ENCODE peak calls at places on chromosome 22, in six cellular contexts. One of them, this sample, is unnamed.

GRCh38 chr22:39080052-39080762 is 3.1 kb downstream of the APOBEC3G start:
- DNase-seq in activated effector memory CD4-positive, alpha-beta T cell treated with anti-CD3 and anti-CD28 coated beads, Interleukin-2, amount 50 U/mL, for 16 hours: no peak
- DNase-seq in HTR-8/SVneo: no peak
- DNase-seq in stimulated activated CD8-positive, alpha-beta memory T cell treated with anti-CD3 and anti-CD28 coated beads, Interleukin-4, amount 100 ng/mL, for 48 hours: no peak
- DNase-seq in cardiac muscle cell: no peak
- DNase-seq in HAP-1: no peak
- DNase-seq in this sample: peak; percentile 45

GRCh38 chr22:49799431-49800075 is 28.1 kb downstream of the BRD1 start:
- DNase-seq in activated effector memory CD4-positive, alpha-beta T cell treated with anti-CD3 and anti-CD28 coated beads, Interleukin-2, amount 50 U/mL, for 16 hours: no peak
- DNase-seq in HTR-8/SVneo: no peak
- DNase-seq in stimulated activated CD8-positive, alpha-beta memory T cell treated with anti-CD3 and anti-CD28 coated beads, Interleukin-4, amount 100 ng/mL, for 48 hours: no peak
- DNase-seq in cardiac muscle cell: no peak
- DNase-seq in HAP-1: no peak
- DNase-seq in this sample: no peak

GRCh38 chr22:36823177-36823839 is 6.5 kb upstream of the PVALB start:
- DNase-seq in activated effector memory CD4-positive, alpha-beta T cell treated with anti-CD3 and anti-CD28 coated beads, Interleukin-2, amount 50 U/mL, for 16 hours: no peak
- DNase-seq in HTR-8/SVneo: no peak
- DNase-seq in stimulated activated CD8-positive, alpha-beta memory T cell treated with anti-CD3 and anti-CD28 coated beads, Interleukin-4, amount 100 ng/mL, for 48 hours: no peak
- DNase-seq in cardiac muscle cell: peak; percentile 4
- DNase-seq in HAP-1: no peak
- DNase-seq in this sample: no peak

GRCh38 chr22:48717883-48718817 is 1109.5 kb downstream of the BRD1 start:
- DNase-seq in activated effector memory CD4-positive, alpha-beta T cell treated with anti-CD3 and anti-CD28 coated beads, Interleukin-2, amount 50 U/mL, for 16 hours: peak; percentile 41
- DNase-seq in HTR-8/SVneo: no peak
- DNase-seq in stimulated activated CD8-positive, alpha-beta memory T cell treated with anti-CD3 and anti-CD28 coated beads, Interleukin-4, amount 100 ng/mL, for 48 hours: peak; percentile 25
- DNase-seq in cardiac muscle cell: no peak
- DNase-seq in HAP-1: no peak
- DNase-seq in this sample: peak; percentile 52

GRCh38 chr22:48736593-48737460 is 1090.8 kb downstream of the BRD1 start:
- DNase-seq in activated effector memory CD4-positive, alpha-beta T cell treated with anti-CD3 and anti-CD28 coated beads, Interleukin-2, amount 50 U/mL, for 16 hours: no peak
- DNase-seq in HTR-8/SVneo: no peak
- DNase-seq in stimulated activated CD8-positive, alpha-beta memory T cell treated with anti-CD3 and anti-CD28 coated beads, Interleukin-4, amount 100 ng/mL, for 48 hours: no peak
- DNase-seq in cardiac muscle cell: no peak
- DNase-seq in HAP-1: no peak
- DNase-seq in this sample: peak; percentile 54

GRCh38 chr22:30250039-30250565 is 3.5 kb upstream of the LIF start:
- DNase-seq in activated effector memory CD4-positive, alpha-beta T cell treated with anti-CD3 and anti-CD28 coated beads, Interleukin-2, amount 50 U/mL, for 16 hours: no peak
- DNase-seq in HTR-8/SVneo: no peak
- DNase-seq in stimulated activated CD8-positive, alpha-beta memory T cell treated with anti-CD3 and anti-CD28 coated beads, Interleukin-4, amount 100 ng/mL, for 48 hours: no peak
- DNase-seq in cardiac muscle cell: no peak
- DNase-seq in HAP-1: no peak
- DNase-seq in this sample: no peak

GRCh38 chr22:31647066-31647465 is 14.9 kb downstream of the PISD start:
- DNase-seq in activated effector memory CD4-positive, alpha-beta T cell treated with anti-CD3 and anti-CD28 coated beads, Interleukin-2, amount 50 U/mL, for 16 hours: no peak
- DNase-seq in HTR-8/SVneo: no peak
- DNase-seq in stimulated activated CD8-positive, alpha-beta memory T cell treated with anti-CD3 and anti-CD28 coated beads, Interleukin-4, amount 100 ng/mL, for 48 hours: no peak
- DNase-seq in cardiac muscle cell: no peak
- DNase-seq in HAP-1: no peak
- DNase-seq in this sample: no peak

GRCh38 chr22:50258361-50259292 is 2.9 kb downstream of the MAPK12 start:
- DNase-seq in activated effector memory CD4-positive, alpha-beta T cell treated with anti-CD3 and anti-CD28 coated beads, Interleukin-2, amount 50 U/mL, for 16 hours: no peak
- DNase-seq in HTR-8/SVneo: no peak
- DNase-seq in stimulated activated CD8-positive, alpha-beta memory T cell treated with anti-CD3 and anti-CD28 coated beads, Interleukin-4, amount 100 ng/mL, for 48 hours: no peak
- DNase-seq in cardiac muscle cell: no peak
- DNase-seq in HAP-1: no peak
- DNase-seq in this sample: no peak

GRCh38 chr22:35987487-35987886 is 41.1 kb downstream of the RBFOX2 start:
- DNase-seq in activated effector memory CD4-positive, alpha-beta T cell treated with anti-CD3 and anti-CD28 coated beads, Interleukin-2, amount 50 U/mL, for 16 hours: no peak
- DNase-seq in HTR-8/SVneo: no peak
- DNase-seq in stimulated activated CD8-positive, alpha-beta memory T cell treated with anti-CD3 and anti-CD28 coated beads, Interleukin-4, amount 100 ng/mL, for 48 hours: no peak
- DNase-seq in cardiac muscle cell: peak; percentile 36
- DNase-seq in HAP-1: no peak
- DNase-seq in this sample: no peak

GRCh38 chr22:38032681-38033521 is 24.3 kb upstream of the PICK1 start:
- DNase-seq in activated effector memory CD4-positive, alpha-beta T cell treated with anti-CD3 and anti-CD28 coated beads, Interleukin-2, amount 50 U/mL, for 16 hours: no peak
- DNase-seq in HTR-8/SVneo: peak; percentile 64
- DNase-seq in stimulated activated CD8-positive, alpha-beta memory T cell treated with anti-CD3 and anti-CD28 coated beads, Interleukin-4, amount 100 ng/mL, for 48 hours: no peak
- DNase-seq in cardiac muscle cell: peak; percentile 79
- DNase-seq in HAP-1: no peak
- DNase-seq in this sample: no peak

GRCh38 chr22:49632199-49633009 is 195.3 kb downstream of the BRD1 start:
- DNase-seq in activated effector memory CD4-positive, alpha-beta T cell treated with anti-CD3 and anti-CD28 coated beads, Interleukin-2, amount 50 U/mL, for 16 hours: no peak
- DNase-seq in HTR-8/SVneo: peak; percentile 70
- DNase-seq in stimulated activated CD8-positive, alpha-beta memory T cell treated with anti-CD3 and anti-CD28 coated beads, Interleukin-4, amount 100 ng/mL, for 48 hours: peak; percentile 31
- DNase-seq in cardiac muscle cell: peak; percentile 67
- DNase-seq in HAP-1: no peak
- DNase-seq in this sample: peak; percentile 83

GRCh38 chr22:27074016-27074415 is 416.6 kb downstream of the MIAT start:
- DNase-seq in activated effector memory CD4-positive, alpha-beta T cell treated with anti-CD3 and anti-CD28 coated beads, Interleukin-2, amount 50 U/mL, for 16 hours: no peak
- DNase-seq in HTR-8/SVneo: no peak
- DNase-seq in stimulated activated CD8-positive, alpha-beta memory T cell treated with anti-CD3 and anti-CD28 coated beads, Interleukin-4, amount 100 ng/mL, for 48 hours: no peak
- DNase-seq in cardiac muscle cell: no peak
- DNase-seq in HAP-1: no peak
- DNase-seq in this sample: no peak

GRCh38 chr22:50630376-50630775 is 2.4 kb upstream of the ARSA start:
- DNase-seq in activated effector memory CD4-positive, alpha-beta T cell treated with anti-CD3 and anti-CD28 coated beads, Interleukin-2, amount 50 U/mL, for 16 hours: no peak
- DNase-seq in HTR-8/SVneo: no peak
- DNase-seq in stimulated activated CD8-positive, alpha-beta memory T cell treated with anti-CD3 and anti-CD28 coated beads, Interleukin-4, amount 100 ng/mL, for 48 hours: no peak
- DNase-seq in cardiac muscle cell: no peak
- DNase-seq in HAP-1: no peak
- DNase-seq in this sample: no peak

GRCh38 chr22:17672417-17672991 is 33.9 kb downstream of the BCL2L13 start:
- DNase-seq in activated effector memory CD4-positive, alpha-beta T cell treated with anti-CD3 and anti-CD28 coated beads, Interleukin-2, amount 50 U/mL, for 16 hours: no peak
- DNase-seq in HTR-8/SVneo: no peak
- DNase-seq in stimulated activated CD8-positive, alpha-beta memory T cell treated with anti-CD3 and anti-CD28 coated beads, Interleukin-4, amount 100 ng/mL, for 48 hours: peak; percentile 28
- DNase-seq in cardiac muscle cell: no peak
- DNase-seq in HAP-1: no peak
- DNase-seq in this sample: no peak

GRCh38 chr22:37848587-37849088 is 581 bp upstream of the EIF3L start:
- DNase-seq in activated effector memory CD4-positive, alpha-beta T cell treated with anti-CD3 and anti-CD28 coated beads, Interleukin-2, amount 50 U/mL, for 16 hours: peak; percentile 67
- DNase-seq in HTR-8/SVneo: no peak
- DNase-seq in stimulated activated CD8-positive, alpha-beta memory T cell treated with anti-CD3 and anti-CD28 coated beads, Interleukin-4, amount 100 ng/mL, for 48 hours: peak; percentile 44
- DNase-seq in cardiac muscle cell: peak; percentile 45
- DNase-seq in HAP-1: peak; percentile 25
- DNase-seq in this sample: peak; percentile 55

GRCh38 chr22:30336752-30337460 is 10.2 kb upstream of the TBC1D10A start:
- DNase-seq in activated effector memory CD4-positive, alpha-beta T cell treated with anti-CD3 and anti-CD28 coated beads, Interleukin-2, amount 50 U/mL, for 16 hours: no peak
- DNase-seq in HTR-8/SVneo: no peak
- DNase-seq in stimulated activated CD8-positive, alpha-beta memory T cell treated with anti-CD3 and anti-CD28 coated beads, Interleukin-4, amount 100 ng/mL, for 48 hours: no peak
- DNase-seq in cardiac muscle cell: no peak
- DNase-seq in HAP-1: no peak
- DNase-seq in this sample: no peak

GRCh38 chr22:36659762-36660509 is 43.6 kb downstream of the CACNG2 start:
- DNase-seq in activated effector memory CD4-positive, alpha-beta T cell treated with anti-CD3 and anti-CD28 coated beads, Interleukin-2, amount 50 U/mL, for 16 hours: peak; percentile 69
- DNase-seq in HTR-8/SVneo: peak; percentile 86
- DNase-seq in stimulated activated CD8-positive, alpha-beta memory T cell treated with anti-CD3 and anti-CD28 coated beads, Interleukin-4, amount 100 ng/mL, for 48 hours: peak; percentile 78
- DNase-seq in cardiac muscle cell: peak; percentile 92
- DNase-seq in HAP-1: peak; percentile 56
- DNase-seq in this sample: peak; percentile 97

GRCh38 chr22:38259370-38259769 is 13.4 kb downstream of the TMEM184B start:
- DNase-seq in activated effector memory CD4-positive, alpha-beta T cell treated with anti-CD3 and anti-CD28 coated beads, Interleukin-2, amount 50 U/mL, for 16 hours: no peak
- DNase-seq in HTR-8/SVneo: no peak
- DNase-seq in stimulated activated CD8-positive, alpha-beta memory T cell treated with anti-CD3 and anti-CD28 coated beads, Interleukin-4, amount 100 ng/mL, for 48 hours: no peak
- DNase-seq in cardiac muscle cell: no peak
- DNase-seq in HAP-1: no peak
- DNase-seq in this sample: no peak

GRCh38 chr22:24105018-24105360 is 76.3 kb upstream of the SUSD2 start:
- DNase-seq in activated effector memory CD4-positive, alpha-beta T cell treated with anti-CD3 and anti-CD28 coated beads, Interleukin-2, amount 50 U/mL, for 16 hours: no peak
- DNase-seq in HTR-8/SVneo: no peak
- DNase-seq in stimulated activated CD8-positive, alpha-beta memory T cell treated with anti-CD3 and anti-CD28 coated beads, Interleukin-4, amount 100 ng/mL, for 48 hours: no peak
- DNase-seq in cardiac muscle cell: peak; percentile 19
- DNase-seq in HAP-1: no peak
- DNase-seq in this sample: peak; percentile 18

GRCh38 chr22:28728621-28729313 is 12.9 kb downstream of the CHEK2 start:
- DNase-seq in activated effector memory CD4-positive, alpha-beta T cell treated with anti-CD3 and anti-CD28 coated beads, Interleukin-2, amount 50 U/mL, for 16 hours: no peak
- DNase-seq in HTR-8/SVneo: no peak
- DNase-seq in stimulated activated CD8-positive, alpha-beta memory T cell treated with anti-CD3 and anti-CD28 coated beads, Interleukin-4, amount 100 ng/mL, for 48 hours: no peak
- DNase-seq in cardiac muscle cell: no peak
- DNase-seq in HAP-1: no peak
- DNase-seq in this sample: no peak

GRCh38 chr22:23402275-23403151 is 177.6 kb downstream of the IGLL1 start:
- DNase-seq in activated effector memory CD4-positive, alpha-beta T cell treated with anti-CD3 and anti-CD28 coated beads, Interleukin-2, amount 50 U/mL, for 16 hours: peak; percentile 74
- DNase-seq in HTR-8/SVneo: no peak
- DNase-seq in stimulated activated CD8-positive, alpha-beta memory T cell treated with anti-CD3 and anti-CD28 coated beads, Interleukin-4, amount 100 ng/mL, for 48 hours: peak; percentile 70
- DNase-seq in cardiac muscle cell: peak; percentile 75
- DNase-seq in HAP-1: peak; percentile 91
- DNase-seq in this sample: peak; percentile 90

GRCh38 chr22:39457546-39458442 is 982 bp downstream of the MGAT3 start:
- DNase-seq in activated effector memory CD4-positive, alpha-beta T cell treated with anti-CD3 and anti-CD28 coated beads, Interleukin-2, amount 50 U/mL, for 16 hours: no peak
- DNase-seq in HTR-8/SVneo: no peak
- DNase-seq in stimulated activated CD8-positive, alpha-beta memory T cell treated with anti-CD3 and anti-CD28 coated beads, Interleukin-4, amount 100 ng/mL, for 48 hours: no peak
- DNase-seq in cardiac muscle cell: no peak
- DNase-seq in HAP-1: peak; percentile 33
- DNase-seq in this sample: no peak

GRCh38 chr22:46087816-46088277 is 62.5 kb upstream of the PPARA start:
- DNase-seq in activated effector memory CD4-positive, alpha-beta T cell treated with anti-CD3 and anti-CD28 coated beads, Interleukin-2, amount 50 U/mL, for 16 hours: no peak
- DNase-seq in HTR-8/SVneo: no peak
- DNase-seq in stimulated activated CD8-positive, alpha-beta memory T cell treated with anti-CD3 and anti-CD28 coated beads, Interleukin-4, amount 100 ng/mL, for 48 hours: no peak
- DNase-seq in cardiac muscle cell: peak; percentile 96
- DNase-seq in HAP-1: peak; percentile 68
- DNase-seq in this sample: peak; percentile 97

GRCh38 chr22:19823638-19824196 is 31.0 kb downstream of the GNB1L start:
- DNase-seq in activated effector memory CD4-positive, alpha-beta T cell treated with anti-CD3 and anti-CD28 coated beads, Interleukin-2, amount 50 U/mL, for 16 hours: no peak
- DNase-seq in HTR-8/SVneo: no peak
- DNase-seq in stimulated activated CD8-positive, alpha-beta memory T cell treated with anti-CD3 and anti-CD28 coated beads, Interleukin-4, amount 100 ng/mL, for 48 hours: no peak
- DNase-seq in cardiac muscle cell: no peak
- DNase-seq in HAP-1: no peak
- DNase-seq in this sample: no peak

GRCh38 chr22:39367040-39367439 is 17.2 kb downstream of the SYNGR1 start:
- DNase-seq in activated effector memory CD4-positive, alpha-beta T cell treated with anti-CD3 and anti-CD28 coated beads, Interleukin-2, amount 50 U/mL, for 16 hours: no peak
- DNase-seq in HTR-8/SVneo: no peak
- DNase-seq in stimulated activated CD8-positive, alpha-beta memory T cell treated with anti-CD3 and anti-CD28 coated beads, Interleukin-4, amount 100 ng/mL, for 48 hours: no peak
- DNase-seq in cardiac muscle cell: no peak
- DNase-seq in HAP-1: no peak
- DNase-seq in this sample: no peak

GRCh38 chr22:22009661-22010060 is 27.1 kb upstream of the TOP3B start:
- DNase-seq in activated effector memory CD4-positive, alpha-beta T cell treated with anti-CD3 and anti-CD28 coated beads, Interleukin-2, amount 50 U/mL, for 16 hours: no peak
- DNase-seq in HTR-8/SVneo: no peak
- DNase-seq in stimulated activated CD8-positive, alpha-beta memory T cell treated with anti-CD3 and anti-CD28 coated beads, Interleukin-4, amount 100 ng/mL, for 48 hours: no peak
- DNase-seq in cardiac muscle cell: no peak
- DNase-seq in HAP-1: no peak
- DNase-seq in this sample: no peak

GRCh38 chr22:40347300-40347699 is 1.0 kb downstream of the ADSL start:
- DNase-seq in activated effector memory CD4-positive, alpha-beta T cell treated with anti-CD3 and anti-CD28 coated beads, Interleukin-2, amount 50 U/mL, for 16 hours: no peak
- DNase-seq in HTR-8/SVneo: no peak
- DNase-seq in stimulated activated CD8-positive, alpha-beta memory T cell treated with anti-CD3 and anti-CD28 coated beads, Interleukin-4, amount 100 ng/mL, for 48 hours: no peak
- DNase-seq in cardiac muscle cell: no peak
- DNase-seq in HAP-1: no peak
- DNase-seq in this sample: no peak

GRCh38 chr22:19648419-19648929 is 65.8 kb upstream of the SEPTIN5 start:
- DNase-seq in activated effector memory CD4-positive, alpha-beta T cell treated with anti-CD3 and anti-CD28 coated beads, Interleukin-2, amount 50 U/mL, for 16 hours: no peak
- DNase-seq in HTR-8/SVneo: no peak
- DNase-seq in stimulated activated CD8-positive, alpha-beta memory T cell treated with anti-CD3 and anti-CD28 coated beads, Interleukin-4, amount 100 ng/mL, for 48 hours: no peak
- DNase-seq in cardiac muscle cell: no peak
- DNase-seq in HAP-1: no peak
- DNase-seq in this sample: no peak

GRCh38 chr22:28373841-28374240 is 305.8 kb downstream of the TTC28 start:
- DNase-seq in activated effector memory CD4-positive, alpha-beta T cell treated with anti-CD3 and anti-CD28 coated beads, Interleukin-2, amount 50 U/mL, for 16 hours: no peak
- DNase-seq in HTR-8/SVneo: no peak
- DNase-seq in stimulated activated CD8-positive, alpha-beta memory T cell treated with anti-CD3 and anti-CD28 coated beads, Interleukin-4, amount 100 ng/mL, for 48 hours: no peak
- DNase-seq in cardiac muscle cell: peak; percentile 13
- DNase-seq in HAP-1: no peak
- DNase-seq in this sample: no peak

GRCh38 chr22:42714768-42715430 is 5.8 kb downstream of the A4GALT start:
- DNase-seq in activated effector memory CD4-positive, alpha-beta T cell treated with anti-CD3 and anti-CD28 coated beads, Interleukin-2, amount 50 U/mL, for 16 hours: no peak
- DNase-seq in HTR-8/SVneo: no peak
- DNase-seq in stimulated activated CD8-positive, alpha-beta memory T cell treated with anti-CD3 and anti-CD28 coated beads, Interleukin-4, amount 100 ng/mL, for 48 hours: no peak
- DNase-seq in cardiac muscle cell: peak; percentile 46
- DNase-seq in HAP-1: no peak
- DNase-seq in this sample: no peak

GRCh38 chr22:47277511-47277910 is 515.1 kb downstream of the TBC1D22A start:
- DNase-seq in activated effector memory CD4-positive, alpha-beta T cell treated with anti-CD3 and anti-CD28 coated beads, Interleukin-2, amount 50 U/mL, for 16 hours: peak; percentile 17
- DNase-seq in HTR-8/SVneo: no peak
- DNase-seq in stimulated activated CD8-positive, alpha-beta memory T cell treated with anti-CD3 and anti-CD28 coated beads, Interleukin-4, amount 100 ng/mL, for 48 hours: no peak
- DNase-seq in cardiac muscle cell: no peak
- DNase-seq in HAP-1: no peak
- DNase-seq in this sample: no peak

GRCh38 chr22:19593991-19594569 is 69.9 kb upstream of the CLDN5 start:
- DNase-seq in activated effector memory CD4-positive, alpha-beta T cell treated with anti-CD3 and anti-CD28 coated beads, Interleukin-2, amount 50 U/mL, for 16 hours: no peak
- DNase-seq in HTR-8/SVneo: no peak
- DNase-seq in stimulated activated CD8-positive, alpha-beta memory T cell treated with anti-CD3 and anti-CD28 coated beads, Interleukin-4, amount 100 ng/mL, for 48 hours: no peak
- DNase-seq in cardiac muscle cell: no peak
- DNase-seq in HAP-1: no peak
- DNase-seq in this sample: no peak

GRCh38 chr22:43185860-43186261 is 1.1 kb downstream of the TTLL12 start:
- DNase-seq in activated effector memory CD4-positive, alpha-beta T cell treated with anti-CD3 and anti-CD28 coated beads, Interleukin-2, amount 50 U/mL, for 16 hours: no peak
- DNase-seq in HTR-8/SVneo: peak; percentile 27
- DNase-seq in stimulated activated CD8-positive, alpha-beta memory T cell treated with anti-CD3 and anti-CD28 coated beads, Interleukin-4, amount 100 ng/mL, for 48 hours: no peak
- DNase-seq in cardiac muscle cell: peak; percentile 50
- DNase-seq in HAP-1: peak; percentile 63
- DNase-seq in this sample: peak; percentile 83

GRCh38 chr22:32533265-32534068 is 58.9 kb downstream of the FBXO7 start:
- DNase-seq in activated effector memory CD4-positive, alpha-beta T cell treated with anti-CD3 and anti-CD28 coated beads, Interleukin-2, amount 50 U/mL, for 16 hours: no peak
- DNase-seq in HTR-8/SVneo: no peak
- DNase-seq in stimulated activated CD8-positive, alpha-beta memory T cell treated with anti-CD3 and anti-CD28 coated beads, Interleukin-4, amount 100 ng/mL, for 48 hours: no peak
- DNase-seq in cardiac muscle cell: peak; percentile 25
- DNase-seq in HAP-1: no peak
- DNase-seq in this sample: no peak

GRCh38 chr22:26923498-26923897 is 266.1 kb downstream of the MIAT start:
- DNase-seq in activated effector memory CD4-positive, alpha-beta T cell treated with anti-CD3 and anti-CD28 coated beads, Interleukin-2, amount 50 U/mL, for 16 hours: no peak
- DNase-seq in HTR-8/SVneo: no peak
- DNase-seq in stimulated activated CD8-positive, alpha-beta memory T cell treated with anti-CD3 and anti-CD28 coated beads, Interleukin-4, amount 100 ng/mL, for 48 hours: no peak
- DNase-seq in cardiac muscle cell: no peak
- DNase-seq in HAP-1: no peak
- DNase-seq in this sample: no peak

GRCh38 chr22:17867160-17867785 is 93.0 kb upstream of the BID start:
- DNase-seq in activated effector memory CD4-positive, alpha-beta T cell treated with anti-CD3 and anti-CD28 coated beads, Interleukin-2, amount 50 U/mL, for 16 hours: no peak
- DNase-seq in HTR-8/SVneo: no peak
- DNase-seq in stimulated activated CD8-positive, alpha-beta memory T cell treated with anti-CD3 and anti-CD28 coated beads, Interleukin-4, amount 100 ng/mL, for 48 hours: no peak
- DNase-seq in cardiac muscle cell: no peak
- DNase-seq in HAP-1: no peak
- DNase-seq in this sample: peak; percentile 87

GRCh38 chr22:49586873-49587272 is 240.8 kb downstream of the BRD1 start:
- DNase-seq in activated effector memory CD4-positive, alpha-beta T cell treated with anti-CD3 and anti-CD28 coated beads, Interleukin-2, amount 50 U/mL, for 16 hours: peak; percentile 56
- DNase-seq in HTR-8/SVneo: no peak
- DNase-seq in stimulated activated CD8-positive, alpha-beta memory T cell treated with anti-CD3 and anti-CD28 coated beads, Interleukin-4, amount 100 ng/mL, for 48 hours: no peak
- DNase-seq in cardiac muscle cell: no peak
- DNase-seq in HAP-1: no peak
- DNase-seq in this sample: peak; percentile 69

GRCh38 chr22:29073618-29074275 is 912 bp downstream of the KREMEN1 start:
- DNase-seq in activated effector memory CD4-positive, alpha-beta T cell treated with anti-CD3 and anti-CD28 coated beads, Interleukin-2, amount 50 U/mL, for 16 hours: peak; percentile 66
- DNase-seq in HTR-8/SVneo: no peak
- DNase-seq in stimulated activated CD8-positive, alpha-beta memory T cell treated with anti-CD3 and anti-CD28 coated beads, Interleukin-4, amount 100 ng/mL, for 48 hours: peak; percentile 32
- DNase-seq in cardiac muscle cell: peak; percentile 47
- DNase-seq in HAP-1: peak; percentile 76
- DNase-seq in this sample: peak; percentile 88

GRCh38 chr22:45502215-45503070 is at the start of gene FBLN1:
- DNase-seq in activated effector memory CD4-positive, alpha-beta T cell treated with anti-CD3 and anti-CD28 coated beads, Interleukin-2, amount 50 U/mL, for 16 hours: no peak
- DNase-seq in HTR-8/SVneo: peak; percentile 67
- DNase-seq in stimulated activated CD8-positive, alpha-beta memory T cell treated with anti-CD3 and anti-CD28 coated beads, Interleukin-4, amount 100 ng/mL, for 48 hours: no peak
- DNase-seq in cardiac muscle cell: peak; percentile 55
- DNase-seq in HAP-1: peak; percentile 85
- DNase-seq in this sample: peak; percentile 84